ENCODE peak calls at places on chromosomes 5 and 9, in six cellular contexts. G is lower leg skin, Y is brain microvascular endothelial cell, W is Panc1, N is fibroblast of pulmonary artery, Z is kidney. S is an unnamed sample.

GRCh38 chr5:76715734-76716455 is at the start of gene F2R:
- DNase-seq in G (peak), Y (peak), W (no peak), N (peak), Z (peak), S (peak)

GRCh38 chr5:119631660-119632059 is 2.3 kb downstream of the FAM170A start:
- DNase-seq in G (no peak), Y (no peak), W (no peak), N (no peak), Z (no peak), S (no peak)

GRCh38 chr5:15737882-15738677 is 238.1 kb downstream of the FBXL7 start:
- DNase-seq in G (no peak), Y (no peak), W (no peak), N (peak), Z (no peak), S (no peak)

GRCh38 chr5:77322406-77322805 is 111.9 kb downstream of the PDE8B start:
- DNase-seq in G (no peak), Y (no peak), W (no peak), N (no peak), Z (no peak), S (no peak)

GRCh38 chr9:105355810-105356209 is 92.0 kb upstream of the FSD1L start:
- DNase-seq in G (no peak), Y (peak), W (no peak), N (peak), Z (no peak), S (no peak)

GRCh38 chr9:3848445-3849114 is 322.8 kb upstream of the RFX3 start:
- DNase-seq in G (no peak), Y (no peak), W (no peak), N (peak), Z (no peak), S (peak)

GRCh38 chr9:96450613-96451544 is 910 bp downstream of the HABP4 start:
- DNase-seq in G (peak), Y (peak), W (no peak), N (peak), Z (peak), S (peak)

GRCh38 chr9:78005231-78006002 is 26.2 kb downstream of the GNAQ start:
- DNase-seq in G (no peak), Y (no peak), W (no peak), N (no peak), Z (no peak), S (no peak)

GRCh38 chr9:116155700-116156045 is 2.1 kb downstream of the PAPPA start:
- DNase-seq in G (no peak), Y (no peak), W (no peak), N (no peak), Z (no peak), S (no peak)

GRCh38 chr9:20873240-20873860 is 158.1 kb downstream of the HACD4 start:
- DNase-seq in G (no peak), Y (peak), W (no peak), N (no peak), Z (no peak), S (no peak)

GRCh38 chr5:37804401-37804800 is 35.4 kb downstream of the GDNF start:
- DNase-seq in G (no peak), Y (no peak), W (no peak), N (no peak), Z (no peak), S (no peak)

GRCh38 chr5:150227606-150228273 is 37.9 kb downstream of the SLC6A7 start:
- DNase-seq in G (no peak), Y (no peak), W (no peak), N (peak), Z (no peak), S (no peak)

GRCh38 chr9:134735441-134736175 is 94.0 kb downstream of the COL5A1 start:
- DNase-seq in G (peak), Y (no peak), W (no peak), N (no peak), Z (no peak), S (no peak)

GRCh38 chr5:170330568-170331054 is 33.0 kb upstream of the LCP2 start:
- DNase-seq in G (peak), Y (no peak), W (no peak), N (no peak), Z (no peak), S (no peak)

GRCh38 chr9:5480919-5481743 is 29.2 kb upstream of the PDCD1LG2 start:
- DNase-seq in G (no peak), Y (no peak), W (no peak), N (no peak), Z (no peak), S (no peak)
- TF ChIP-seq CTCF in G (no peak), Y (peak), W (no peak), N (peak), Z (no peak), S (no peak)

DNA sequence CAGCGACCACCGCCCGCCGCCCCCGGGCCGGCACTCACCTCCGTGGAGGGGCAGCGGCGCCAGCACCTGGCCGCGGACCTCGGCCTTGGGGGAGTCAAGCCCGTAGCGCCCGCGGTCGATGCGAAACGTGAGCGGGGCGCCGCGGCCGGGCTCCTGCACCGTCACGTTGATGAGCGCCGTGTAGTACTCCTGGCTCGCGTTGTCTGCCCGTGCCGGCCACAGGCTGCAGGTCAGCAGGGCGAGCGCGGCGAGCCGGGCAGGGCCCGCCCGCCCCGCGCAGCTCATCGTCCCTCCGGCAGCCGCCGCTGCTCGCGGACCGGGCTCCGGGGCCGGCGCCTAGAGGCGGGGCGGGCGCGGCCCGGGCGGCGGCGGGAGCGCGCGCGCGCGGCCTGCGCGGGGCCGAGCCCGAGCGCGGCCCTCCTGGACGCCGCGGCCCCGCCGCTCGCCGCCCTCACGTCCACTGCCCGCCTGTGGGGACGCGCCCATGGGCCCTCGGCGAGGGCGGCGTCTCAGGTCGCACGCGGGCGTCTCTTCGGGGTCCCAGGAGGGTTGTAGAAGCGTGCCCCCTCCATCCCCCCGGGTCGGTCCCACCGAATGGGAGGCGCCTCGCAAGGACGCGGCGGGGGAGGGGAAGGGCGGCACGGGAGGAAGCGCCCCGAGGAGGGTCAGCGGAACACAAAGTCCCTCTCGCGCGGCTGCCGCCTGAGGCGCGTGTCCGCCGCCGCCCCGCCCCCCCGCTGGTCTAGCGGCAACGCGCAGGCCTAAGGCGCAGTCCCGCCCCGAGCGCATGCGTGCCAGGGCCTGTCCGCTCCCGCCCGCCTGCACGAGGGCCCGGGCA is at the start of gene RNF130:
- DNase-seq in G (peak), Y (peak), W (no peak), N (peak), Z (peak), S (peak)
- TF ChIP-seq CTCF in G (no peak), Y (no peak), W (no peak), N (no peak), Z (no peak), S (no peak)

DNA sequence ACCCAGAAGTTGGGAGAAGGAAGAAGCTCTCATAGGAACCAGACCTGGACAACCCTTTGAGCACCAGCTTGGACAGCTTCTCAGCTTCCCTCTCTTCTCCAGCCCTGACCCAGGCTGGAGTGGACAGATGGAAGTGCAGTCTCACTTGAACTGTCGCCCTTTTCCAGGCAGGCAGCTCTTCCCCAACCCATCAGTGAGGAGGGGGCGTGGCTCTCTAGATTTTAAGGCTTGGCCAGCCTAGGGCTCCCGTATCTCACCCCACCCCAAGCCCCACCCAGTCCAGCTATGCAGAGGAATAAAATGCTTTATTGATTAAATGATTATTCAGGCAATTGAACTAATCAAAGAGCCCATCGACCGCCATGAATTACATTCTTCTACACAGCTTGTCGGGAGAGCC is 2.2 kb downstream of the PAX5 start:
- DNase-seq in G (peak), Y (no peak), W (no peak), N (no peak), Z (no peak), S (no peak)
- TF ChIP-seq CTCF in G (no peak), Y (no peak), W (no peak), N (no peak), Z (no peak), S (no peak)

GRCh38 chr9:33919276-33919897 is 102.4 kb downstream of the UBE2R2 start:
- DNase-seq in G (no peak), Y (no peak), W (no peak), N (no peak), Z (no peak), S (no peak)

GRCh38 chr9:33923998-33924701 is 107.2 kb downstream of the UBE2R2 start:
- DNase-seq in G (no peak), Y (no peak), W (no peak), N (no peak), Z (peak), S (no peak)

GRCh38 chr9:33923079-33923478 is 106.1 kb downstream of the UBE2R2 start:
- DNase-seq in G (no peak), Y (no peak), W (no peak), N (no peak), Z (no peak), S (no peak)

GRCh38 chr9:33924978-33925797 is 108.2 kb downstream of the UBE2R2 start:
- DNase-seq in G (no peak), Y (peak), W (no peak), N (peak), Z (no peak), S (no peak)

GRCh38 chr9:33921967-33922895 is 105.3 kb downstream of the UBE2R2 start:
- DNase-seq in G (no peak), Y (peak), W (no peak), N (peak), Z (no peak), S (no peak)
- TF ChIP-seq CTCF in G (no peak), Y (peak), W (no peak), N (peak), Z (peak), S (peak)

GRCh38 chr9:127360829-127361228 is 36.1 kb upstream of the SLC2A8 start:
- DNase-seq in G (no peak), Y (peak), W (no peak), N (peak), Z (no peak), S (no peak)
- TF ChIP-seq CTCF in G (no peak), Y (peak), W (no peak), N (peak), Z (no peak), S (peak)

DNA sequence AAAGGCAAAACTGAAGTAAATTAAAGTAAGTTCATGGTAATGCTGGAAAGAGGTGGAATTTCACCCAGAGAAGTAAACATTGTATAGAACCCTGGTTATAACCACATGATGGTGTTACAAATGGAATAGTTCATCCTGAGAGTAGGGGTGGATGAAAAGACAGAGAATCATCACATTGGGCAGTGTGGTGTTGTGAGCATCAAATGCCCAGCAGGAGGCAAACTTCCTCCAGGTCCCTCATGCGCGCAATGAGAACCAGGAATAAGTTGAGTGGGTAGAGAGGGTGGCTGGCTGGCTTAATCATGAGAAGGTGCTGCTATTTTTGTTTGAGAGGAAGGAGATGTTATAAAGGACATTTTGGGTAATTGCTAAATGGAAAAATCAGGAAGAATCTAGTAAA is 163.3 kb upstream of the HMHB1 start:
- DNase-seq in G (no peak), Y (no peak), W (no peak), N (no peak), Z (no peak), S (no peak)
- TF ChIP-seq CTCF in G (no peak), Y (peak), W (peak), N (peak), Z (peak), S (no peak)

GRCh38 chr9:121538221-121538620 is 38.6 kb upstream of the GGTA1 start:
- DNase-seq in G (peak), Y (no peak), W (no peak), N (no peak), Z (no peak), S (peak)
- TF ChIP-seq CTCF in G (no peak), Y (peak), W (no peak), N (peak), Z (no peak), S (no peak)

GRCh38 chr5:137218471-137218870 is 280.7 kb downstream of the SPOCK1 start:
- DNase-seq in G (no peak), Y (no peak), W (no peak), N (peak), Z (no peak), S (peak)

GRCh38 chr5:137218896-137219295 is 280.2 kb downstream of the SPOCK1 start:
- DNase-seq in G (no peak), Y (no peak), W (no peak), N (peak), Z (no peak), S (no peak)

GRCh38 chr5:137221914-137222313 is 277.2 kb downstream of the SPOCK1 start:
- DNase-seq in G (no peak), Y (no peak), W (no peak), N (no peak), Z (no peak), S (no peak)

GRCh38 chr5:137217599-137218200 is 281.4 kb downstream of the SPOCK1 start:
- DNase-seq in G (no peak), Y (no peak), W (no peak), N (peak), Z (no peak), S (no peak)

DNA sequence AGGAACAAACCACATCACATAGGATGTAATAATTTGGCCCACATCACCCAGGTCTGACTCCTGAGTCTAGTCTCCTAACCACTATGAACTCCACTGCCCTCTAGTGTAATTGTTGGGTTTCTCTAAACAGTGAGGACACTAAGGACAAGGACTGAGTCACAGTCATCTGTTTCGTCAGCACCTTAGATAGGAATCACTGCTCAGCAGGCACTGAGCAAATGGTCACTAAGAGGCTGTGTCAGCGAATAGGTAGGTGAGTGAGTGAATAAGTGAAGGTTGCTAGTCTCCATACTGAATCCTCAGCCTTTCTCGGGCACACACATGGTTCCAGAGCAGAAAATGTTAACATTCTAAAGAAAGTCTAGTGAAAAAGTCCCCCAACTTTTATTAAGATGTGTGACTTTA is 278.6 kb downstream of the SPOCK1 start:
- DNase-seq in G (no peak), Y (peak), W (peak), N (peak), Z (no peak), S (peak)
- TF ChIP-seq CTCF in G (no peak), Y (peak), W (peak), N (peak), Z (peak), S (peak)

S was measured in PC-9.